ENCODE peak calls at places on chromosomes 3 and 15, in four cellular contexts. One of them, this sample, is unnamed.

GRCh38 chr15:31263751-31264533 is 62.7 kb upstream of the KLF13 start:
- DNase-seq in NCI-H2081: peak; percentile 94
- DNase-seq in IMR-90: no peak
- DNase-seq in mesothelial cell of epicardium: peak; percentile 40
- DNase-seq in this sample: peak; percentile 79

GRCh38 chr3:114293846-114294245 is at the start of gene TIGIT:
- DNase-seq in IMR-90: no peak
- DNase-seq in mesothelial cell of epicardium: no peak
- DNase-seq in NCI-H2081: no peak
- DNase-seq in this sample: no peak

GRCh38 chr15:39110336-39110735 is 470.5 kb upstream of the THBS1 start:
- DNase-seq in IMR-90: peak; percentile 66
- DNase-seq in mesothelial cell of epicardium: no peak
- DNase-seq in NCI-H2081: no peak
- DNase-seq in this sample: no peak

GRCh38 chr15:67146875-67147381 is 81.5 kb downstream of the SMAD3 start:
- DNase-seq in NCI-H2081: no peak
- DNase-seq in mesothelial cell of epicardium: no peak
- DNase-seq in IMR-90: peak; percentile 96
- DNase-seq in this sample: peak; percentile 99

GRCh38 chr3:127829537-127829936 is 7.2 kb upstream of the MGLL start:
- DNase-seq in IMR-90: no peak
- DNase-seq in NCI-H2081: no peak
- DNase-seq in mesothelial cell of epicardium: no peak
- DNase-seq in this sample: no peak

GRCh38 chr3:84893211-84893610 is 65.6 kb upstream of the CADM2 start:
- DNase-seq in NCI-H2081: peak; percentile 85
- DNase-seq in IMR-90: no peak
- DNase-seq in mesothelial cell of epicardium: no peak
- DNase-seq in this sample: no peak

GRCh38 chr15:39777497-39777896 is 5.1 kb downstream of the FSIP1 start:
- DNase-seq in IMR-90: peak; percentile 44
- DNase-seq in mesothelial cell of epicardium: no peak
- DNase-seq in NCI-H2081: no peak
- DNase-seq in this sample: no peak

GRCh38 chr3:120615863-120616599 is 19.9 kb downstream of the NDUFB4 start:
- DNase-seq in IMR-90: peak; percentile 51
- DNase-seq in NCI-H2081: no peak
- DNase-seq in mesothelial cell of epicardium: no peak
- DNase-seq in this sample: peak; percentile 19

GRCh38 chr3:58322793-58323192 is 9.9 kb upstream of the PXK start:
- DNase-seq in mesothelial cell of epicardium: no peak
- DNase-seq in IMR-90: no peak
- DNase-seq in NCI-H2081: no peak
- DNase-seq in this sample: no peak

GRCh38 chr3:167350245-167350862 is 29.7 kb downstream of the ZBBX start:
- DNase-seq in mesothelial cell of epicardium: no peak
- DNase-seq in NCI-H2081: peak; percentile 74
- DNase-seq in IMR-90: no peak
- DNase-seq in this sample: peak; percentile 50

GRCh38 chr3:8617921-8618320 is 26.7 kb downstream of the SSUH2 start:
- DNase-seq in IMR-90: no peak
- DNase-seq in NCI-H2081: no peak
- DNase-seq in mesothelial cell of epicardium: no peak
- DNase-seq in this sample: no peak